ENCODE peak calls at places on chromosomes 3 and 15, in four cellular contexts. I is endothelial cell, D is AG09309, N is BJ. F is an unnamed sample.
A peak's percentile ranks its signal among the peaks of the same experiment; 100 is the strongest.

GRCh38 chr3:177977381-177978158 is 558.7 kb upstream of the KCNMB2 start:
- DNase-seq in D (peak; percentile 33), N (peak; percentile 46), I (no peak), F (peak; percentile 11)

GRCh38 chr3:127077506-127078064 is 94.7 kb downstream of the PLXNA1 start:
- DNase-seq in N (no peak), D (no peak), I (no peak), F (no peak)

GRCh38 chr15:71043373-71043772 is 71.9 kb upstream of the THSD4 start:
- DNase-seq in I (no peak), N (no peak), D (no peak), F (no peak)

GRCh38 chr15:29103825-29104565 is 165.6 kb downstream of the NSMCE3 start:
- DNase-seq in I (peak; percentile 93), D (peak; percentile 7), N (peak; percentile 13), F (peak; percentile 22)

GRCh38 chr15:35293353-35294130 is 208.4 kb upstream of the NANOGP8 start:
- DNase-seq in N (peak; percentile 27), I (no peak), D (peak; percentile 37), F (no peak)

GRCh38 chr3:141796436-141797166 is 33.4 kb downstream of the GRK7 start:
- DNase-seq in I (no peak), D (no peak), N (no peak), F (no peak)

GRCh38 chr3:123636431-123636841 is 51.6 kb upstream of the HACD2 start:
- DNase-seq in D (no peak), I (peak; percentile 59), N (no peak), F (no peak)

GRCh38 chr15:52805351-52806283 is 15.5 kb upstream of the ONECUT1 start:
- DNase-seq in D (no peak), N (no peak), I (peak; percentile 23), F (no peak)

GRCh38 chr3:106862067-106862466 is 515.2 kb upstream of the CCDC54 start:
- DNase-seq in N (no peak), I (no peak), D (no peak), F (no peak)

GRCh38 chr3:31880020-31880419 is 101.0 kb downstream of the OSBPL10 start:
- DNase-seq in N (no peak), I (no peak), D (peak; percentile 24), F (no peak)

GRCh38 chr15:66653398-66653797 is 48.6 kb upstream of the SMAD6 start:
- DNase-seq in N (no peak), D (no peak), I (no peak), F (no peak)

GRCh38 chr15:71807125-71807629 is 3.2 kb upstream of the NR2E3 start:
- DNase-seq in D (no peak), N (no peak), I (no peak), F (no peak)

GRCh38 chr15:39774688-39775267 is 7.9 kb downstream of the FSIP1 start:
- DNase-seq in I (no peak), D (no peak), N (no peak), F (no peak)

GRCh38 chr3:48595526-48596121 is 495 bp upstream of the COL7A1 start:
- DNase-seq in N (peak; percentile 80), D (peak; percentile 72), I (no peak), F (peak; percentile 59)

GRCh38 chr15:43440721-43441281 is 52.2 kb downstream of the TP53BP1 start:
- DNase-seq in D (peak; percentile 95), N (peak; percentile 94), I (no peak), F (peak; percentile 93)

GRCh38 chr15:59918994-59919951 is 84.8 kb upstream of the FOXB1 start:
- DNase-seq in N (no peak), D (peak; percentile 11), I (no peak), F (no peak)

GRCh38 chr15:83698294-83698693 is 44.4 kb downstream of the ADAMTSL3 start:
- DNase-seq in I (no peak), D (no peak), N (no peak), F (no peak)

GRCh38 chr15:100784493-100785180 is 95.0 kb upstream of the ALDH1A3 start:
- DNase-seq in I (no peak), N (no peak), D (no peak), F (no peak)

GRCh38 chr3:135779590-135780235 is 185.8 kb upstream of the PPP2R3A start:
- DNase-seq in I (no peak), D (no peak), N (no peak), F (no peak)

GRCh38 chr3:140756240-140757016 is 78.6 kb downstream of the TRIM42 start:
- DNase-seq in D (no peak), I (no peak), N (no peak), F (no peak)

GRCh38 chr3:162489853-162490252 is 993.2 kb downstream of the OTOL1 start:
- DNase-seq in N (no peak), I (no peak), D (no peak), F (no peak)

GRCh38 chr3:133472889-133473288 is 73.0 kb downstream of the BFSP2 start:
- DNase-seq in N (no peak), I (no peak), D (no peak), F (no peak)

GRCh38 chr3:104556372-104557078 is 810.2 kb upstream of the ALCAM start:
- DNase-seq in D (peak; percentile 14), I (no peak), N (no peak), F (no peak)

GRCh38 chr3:32467333-32468070 is 35.1 kb downstream of the CMTM6 start:
- DNase-seq in D (no peak), I (peak; percentile 87), N (no peak), F (no peak)

GRCh38 chr15:65900488-65900887 is 31.2 kb downstream of the RAB11A start:
- DNase-seq in I (no peak), D (no peak), N (no peak), F (no peak)

GRCh38 chr15:39788800-39789565 is 6.3 kb upstream of the FSIP1 start:
- DNase-seq in I (no peak), N (no peak), D (no peak), F (no peak)

GRCh38 chr15:39407116-39407515 is 173.8 kb upstream of the THBS1 start:
- DNase-seq in D (peak; percentile 77), N (peak; percentile 73), I (no peak), F (peak; percentile 72)

GRCh38 chr3:131901686-131902085 is 133.1 kb downstream of the CPNE4 start:
- DNase-seq in I (no peak), N (no peak), D (no peak), F (no peak)

GRCh38 chr15:31328425-31328998 is 1.9 kb downstream of the KLF13 start:
- DNase-seq in N (no peak), D (no peak), I (peak; percentile 44), F (no peak)

GRCh38 chr3:124563376-124563775 is 166.9 kb upstream of the UMPS start:
- DNase-seq in D (no peak), N (no peak), I (no peak), F (no peak)

GRCh38 chr15:91356083-91356482 is 256.0 kb downstream of the SV2B start:
- DNase-seq in I (no peak), N (no peak), D (no peak), F (no peak)

GRCh38 chr3:113626513-113627371 is 69.7 kb downstream of the USF3 start:
- DNase-seq in D (peak; percentile 18), N (no peak), I (peak; percentile 58), F (no peak)

GRCh38 chr3:53846134-53846850 is at the start of the genes CHDH and IL17RB:
- DNase-seq in N (no peak), I (peak; percentile 27), D (no peak), F (no peak)

GRCh38 chr3:53845881-53846133 is 412 bp downstream of the CHDH start:
- DNase-seq in N (no peak), D (no peak), I (no peak), F (no peak)

GRCh38 chr3:53846851-53847155 is 435 bp downstream of the IL17RB start:
- DNase-seq in D (no peak), N (no peak), I (no peak), F (no peak)

GRCh38 chr3:53844262-53845102 is 1.7 kb downstream of the CHDH start:
- DNase-seq in I (no peak), N (no peak), D (no peak), F (no peak)

DNA sequence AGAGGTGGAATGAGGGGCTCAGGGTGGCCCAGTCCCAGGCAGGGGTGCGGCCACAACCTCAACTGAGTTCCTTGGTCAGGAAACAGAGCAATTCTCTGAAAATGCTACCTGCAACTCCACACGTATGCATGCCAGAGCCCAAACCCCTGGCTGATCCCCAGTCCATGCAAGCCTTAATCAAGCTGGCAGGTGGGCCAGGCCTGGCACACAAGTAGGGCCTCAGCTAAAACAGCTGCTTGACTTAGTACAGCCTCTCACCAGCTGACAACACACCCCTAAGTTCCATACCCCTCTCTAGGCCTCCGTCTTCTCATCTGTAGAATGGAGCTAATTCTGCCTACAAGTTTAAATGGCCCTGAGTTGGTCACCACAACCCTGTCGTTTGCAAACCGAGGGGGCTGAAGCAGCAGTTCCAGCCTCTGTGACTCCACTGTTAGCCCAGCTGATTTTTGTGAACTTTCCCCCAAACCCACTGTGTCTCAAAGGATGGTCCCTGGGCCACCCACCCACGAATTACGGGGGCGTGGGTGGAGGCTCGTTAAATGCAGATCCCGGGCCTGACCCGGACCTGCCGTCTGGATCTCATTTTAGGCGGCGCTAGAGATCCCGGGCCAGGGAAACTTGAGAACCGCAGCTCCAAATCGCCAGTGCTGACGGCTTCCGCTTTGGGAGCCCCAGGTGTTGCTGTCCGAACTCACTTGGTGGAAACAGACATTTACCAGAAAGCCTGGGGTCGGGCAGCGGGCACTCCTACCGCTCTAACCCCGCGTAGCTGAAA is 927 bp downstream of the CHDH start:
- DNase-seq in I (peak; percentile 44), D (no peak), N (no peak), F (peak; percentile 5)
- TF ChIP-seq CTCF in I (no peak), D (peak; percentile 42), N (peak; percentile 53), F (peak; percentile 38)

DNA sequence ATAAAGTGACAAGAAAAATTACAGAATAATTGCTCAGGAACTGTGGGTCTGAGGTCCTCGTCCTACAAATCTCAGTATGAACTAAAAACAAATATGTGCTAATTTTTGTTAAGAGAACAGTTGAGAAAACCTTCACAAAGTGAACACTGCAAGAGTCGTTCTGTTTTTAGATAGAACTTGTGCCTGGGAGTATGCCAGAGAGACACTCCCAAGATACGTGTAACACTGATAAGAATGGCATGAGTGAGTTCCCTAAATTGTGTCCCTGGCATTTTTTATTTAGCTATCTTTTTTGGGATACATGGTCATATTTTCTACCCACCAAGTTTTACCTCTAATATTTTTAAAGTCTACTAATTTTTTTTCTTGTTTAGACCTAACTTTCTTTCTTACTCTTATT is 860.0 kb upstream of the NR2F2 start:
- DNase-seq in D (no peak), I (no peak), N (no peak), F (no peak)
- TF ChIP-seq CTCF in D (no peak), I (no peak), N (no peak), F (no peak)

DNA sequence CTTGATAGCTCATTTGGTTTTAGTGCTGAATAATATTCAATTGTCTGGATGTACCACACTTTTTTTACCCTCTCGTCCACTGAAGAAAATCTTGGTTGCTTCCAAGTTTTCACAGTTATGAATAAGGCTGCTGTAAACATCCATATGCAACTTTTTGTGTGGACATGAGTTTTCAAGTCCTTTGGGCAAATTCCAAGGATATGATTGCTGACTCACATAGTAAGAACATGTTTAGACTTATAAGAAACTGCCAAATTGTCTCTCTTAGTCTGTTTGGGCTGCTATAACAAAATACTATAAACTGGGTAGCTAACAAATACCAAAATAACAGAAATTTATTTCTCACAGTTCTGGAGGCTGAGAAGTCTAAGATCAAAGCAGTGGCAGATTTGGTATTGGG is 59.5 kb upstream of the TNFSF10 start:
- DNase-seq in N (no peak), I (no peak), D (no peak), F (no peak)
- TF ChIP-seq CTCF in N (no peak), I (no peak), D (no peak), F (no peak)

DNA sequence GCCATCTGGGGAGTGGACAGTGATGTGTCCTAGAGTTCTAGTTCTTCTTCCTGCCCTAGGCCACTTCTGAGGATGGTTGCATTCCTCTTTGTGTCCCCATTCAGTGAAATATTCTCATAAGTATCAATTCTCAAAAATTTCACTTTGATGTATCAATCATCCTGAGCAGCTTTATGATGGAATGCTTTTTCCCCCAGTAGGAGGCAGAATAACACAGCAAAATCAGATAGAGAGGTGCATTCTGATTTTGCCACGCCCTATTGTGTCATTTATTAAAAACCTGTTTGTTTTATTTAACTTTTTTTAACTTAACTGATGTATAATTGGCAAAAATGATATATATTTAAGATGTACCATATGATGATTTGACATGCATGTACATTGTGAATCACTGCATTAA is 656.0 kb upstream of the GRM7 start:
- DNase-seq in D (no peak), I (no peak), N (no peak), F (no peak)
- TF ChIP-seq CTCF in D (no peak), I (no peak), N (no peak), F (no peak)